ENCODE peak calls at places on chromosomes 13 and 19, in four cellular contexts. M, E, F and Y are unnamed samples.

GRCh38 chr19:11169896-11170678 is 14.5 kb upstream of the SPC24 start:
- DNase-seq in F (no peak), M (no peak), E (no peak), Y (no peak)

GRCh38 chr13:113746143-113746525 is 12.9 kb upstream of the TMEM255B start:
- DNase-seq in F (no peak), E (no peak), M (no peak), Y (no peak)

GRCh38 chr13:42215578-42216421 is 56.2 kb upstream of the AKAP11 start:
- DNase-seq in F (peak; percentile 39), M (no peak), E (peak; percentile 7), Y (no peak)

GRCh38 chr13:112755331-112755730 is 65.5 kb downstream of the ATP11A start:
- DNase-seq in E (no peak), M (no peak), F (no peak), Y (no peak)

GRCh38 chr13:110770678-110771077 is 57.2 kb downstream of the ING1 start:
- DNase-seq in F (no peak), E (no peak), M (no peak), Y (no peak)

GRCh38 chr19:18290250-18291018 is 9.0 kb upstream of the JUND start:
- DNase-seq in F (no peak), E (no peak), M (no peak), Y (no peak)

GRCh38 chr13:39777527-39778061 is 122.1 kb downstream of the COG6 start:
- DNase-seq in F (no peak), M (no peak), E (peak; percentile 59), Y (no peak)

GRCh38 chr13:114161644-114162532 is 17.2 kb upstream of the CFAP97D2 start:
- DNase-seq in E (no peak), F (no peak), M (no peak), Y (no peak)

GRCh38 chr13:110396913-110397379 is 89.9 kb downstream of the COL4A2 start:
- DNase-seq in E (peak; percentile 84), M (no peak), F (no peak), Y (no peak)

GRCh38 chr13:110467516-110467915 is 94.0 kb downstream of the RAB20 start:
- DNase-seq in E (no peak), F (no peak), M (no peak), Y (no peak)

GRCh38 chr13:102325321-102325720 is 76.5 kb downstream of the FGF14 start:
- DNase-seq in M (no peak), E (no peak), F (no peak), Y (no peak)

GRCh38 chr19:13050274-13050673 is 52.4 kb downstream of the LYL1 start:
- DNase-seq in F (no peak), E (no peak), M (no peak), Y (no peak)

GRCh38 chr13:99303863-99304521 is 3.2 kb downstream of the GPR183 start:
- DNase-seq in F (no peak), M (peak; percentile 49), E (no peak), Y (no peak)

GRCh38 chr13:24636776-24637175 is 43.4 kb upstream of the ATP12A start:
- DNase-seq in M (no peak), F (no peak), E (no peak), Y (no peak)

GRCh38 chr19:31355330-31356289 is 6.4 kb upstream of the TSHZ3 start:
- DNase-seq in F (no peak), E (no peak), M (no peak), Y (no peak)

GRCh38 chr13:42574011-42574410 is at the start of gene TNFSF11:
- DNase-seq in E (no peak), F (peak; percentile 30), M (no peak), Y (no peak)

GRCh38 chr19:35184267-35184666 is 29.7 kb downstream of the FXYD5 start:
- DNase-seq in M (no peak), F (no peak), E (no peak), Y (no peak)

GRCh38 chr19:1944916-1945561 is 4.1 kb downstream of the CSNK1G2 start:
- DNase-seq in M (no peak), F (no peak), E (no peak), Y (no peak)
- TF ChIP-seq CTCF in M (no peak), F (no peak), E (no peak), Y (no peak)

GRCh38 chr13:33069365-33069764 is 53.1 kb downstream of the KL start:
- DNase-seq in M (no peak), F (no peak), E (no peak), Y (no peak)
- TF ChIP-seq CTCF in M (peak; percentile 27), F (peak; percentile 32), E (no peak), Y (no peak)

GRCh38 chr19:56223481-56223880 is 21.4 kb downstream of the ZSCAN5C start:
- DNase-seq in M (no peak), E (no peak), F (no peak), Y (no peak)

GRCh38 chr19:56222901-56223300 is 20.8 kb downstream of the ZSCAN5C start:
- DNase-seq in F (no peak), M (no peak), E (no peak), Y (no peak)

GRCh38 chr19:56217039-56217949 is 15.2 kb downstream of the ZSCAN5C start:
- DNase-seq in M (peak; percentile 42), F (peak; percentile 50), E (peak; percentile 50), Y (peak; percentile 17)

DNA sequence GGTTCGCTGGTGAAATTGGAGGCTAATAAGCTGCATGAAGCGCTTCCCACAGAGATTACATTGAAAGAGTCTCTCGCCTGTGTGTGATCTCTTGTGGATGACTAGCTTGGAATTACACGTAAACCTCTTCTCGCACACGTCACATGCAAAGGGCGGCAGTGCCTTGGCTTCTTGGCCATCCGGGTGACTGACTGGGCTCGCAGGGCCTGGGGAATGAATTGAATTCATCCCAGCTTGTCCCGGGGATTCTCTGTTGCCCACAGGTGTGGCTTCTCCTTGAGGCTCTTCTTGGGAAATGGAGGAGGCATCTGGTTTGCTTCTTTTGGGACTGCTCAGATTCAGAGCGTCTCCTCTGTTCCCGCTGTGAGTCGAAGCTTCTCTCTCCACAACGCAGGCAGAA is 19.8 kb downstream of the ZSCAN5C start:
- DNase-seq in F (no peak), M (no peak), E (no peak), Y (no peak)
- TF ChIP-seq CTCF in F (no peak), M (no peak), E (no peak), Y (no peak)

GRCh38 chr19:32469796-32470195 is 64.2 kb downstream of the DPY19L3 start:
- DNase-seq in M (no peak), F (no peak), E (no peak), Y (no peak)

GRCh38 chr19:32459199-32459865 is 53.8 kb downstream of the DPY19L3 start:
- DNase-seq in E (no peak), F (no peak), M (no peak), Y (no peak)

GRCh38 chr19:32460476-32460875 is 54.9 kb downstream of the DPY19L3 start:
- DNase-seq in E (no peak), F (no peak), M (no peak), Y (no peak)

GRCh38 chr19:32465176-32465575 is 59.6 kb downstream of the DPY19L3 start:
- DNase-seq in E (no peak), F (no peak), M (no peak), Y (no peak)

DNA sequence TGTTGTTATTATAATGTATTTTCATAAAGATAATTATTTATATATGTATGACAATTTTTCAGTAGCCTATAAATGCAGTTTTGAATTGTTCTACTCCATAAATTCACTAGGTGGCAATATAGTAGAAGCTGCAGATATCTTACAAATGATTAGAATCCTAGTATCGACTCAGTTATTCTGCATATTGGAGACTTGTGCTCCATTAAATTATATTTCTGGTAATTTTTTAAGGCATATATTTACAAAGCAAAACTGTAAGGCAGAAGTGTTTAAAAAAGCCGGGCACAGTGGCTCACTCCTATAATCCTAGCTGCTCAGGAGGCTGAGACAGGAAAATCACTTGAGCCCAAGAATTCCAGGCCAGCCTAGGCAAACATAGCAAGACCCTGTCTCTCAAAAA is 58.7 kb downstream of the DPY19L3 start:
- DNase-seq in M (no peak), F (no peak), E (no peak), Y (no peak)
- TF ChIP-seq CTCF in M (peak; percentile 34), F (no peak), E (peak; percentile 48), Y (peak; percentile 32)

DNA sequence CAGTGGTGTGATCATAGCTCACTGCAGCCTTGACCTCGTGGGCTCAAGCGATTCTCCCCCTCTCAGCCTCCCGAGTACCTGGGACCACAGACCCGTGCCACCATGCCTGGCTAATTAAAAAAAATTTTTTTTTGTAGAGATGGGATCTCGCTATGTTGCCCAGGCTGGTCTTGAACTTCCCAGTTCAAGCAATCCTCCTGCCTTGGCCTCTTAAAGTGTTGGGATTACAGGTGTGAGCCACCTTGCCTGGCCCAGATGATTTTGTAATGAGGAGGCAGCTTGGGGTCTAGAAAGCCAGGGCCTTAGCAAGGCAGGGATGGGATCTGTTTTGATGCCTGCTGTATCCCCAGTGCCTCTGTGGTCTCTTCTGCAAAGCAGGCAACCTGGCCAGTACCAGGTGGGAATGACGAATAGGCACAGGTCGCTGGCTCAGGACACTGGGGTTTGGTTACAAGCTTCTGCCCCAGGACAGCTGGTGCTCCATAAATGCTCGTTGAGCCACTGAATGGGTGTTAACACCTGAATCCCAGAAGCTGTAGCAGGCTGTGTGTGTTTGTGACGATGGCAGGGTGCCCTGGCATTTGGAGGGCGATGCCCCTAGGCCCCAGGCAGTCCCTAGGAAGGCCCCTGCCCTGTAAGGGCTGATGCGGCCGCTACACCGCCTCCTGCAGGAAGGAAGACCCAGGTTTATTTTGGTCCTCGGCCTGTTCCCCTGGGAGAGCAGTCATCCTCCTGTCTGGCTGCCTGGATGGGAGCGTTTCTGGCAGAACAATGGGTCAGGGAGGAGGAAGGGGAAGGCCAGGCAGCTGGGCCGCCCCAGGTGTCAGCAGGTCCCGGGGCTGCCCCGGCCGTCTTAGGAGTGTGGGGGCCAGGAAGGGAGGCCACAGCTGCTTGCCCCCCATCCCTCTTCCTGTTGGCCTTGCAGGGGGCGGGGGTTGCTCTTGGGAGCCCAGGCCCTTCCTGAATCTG is 8.6 kb downstream of the TNFAIP8L1 start:
- DNase-seq in E (no peak), F (peak; percentile 79), M (no peak), Y (no peak)
- TF ChIP-seq CTCF in E (no peak), F (no peak), M (no peak), Y (no peak)

DNA sequence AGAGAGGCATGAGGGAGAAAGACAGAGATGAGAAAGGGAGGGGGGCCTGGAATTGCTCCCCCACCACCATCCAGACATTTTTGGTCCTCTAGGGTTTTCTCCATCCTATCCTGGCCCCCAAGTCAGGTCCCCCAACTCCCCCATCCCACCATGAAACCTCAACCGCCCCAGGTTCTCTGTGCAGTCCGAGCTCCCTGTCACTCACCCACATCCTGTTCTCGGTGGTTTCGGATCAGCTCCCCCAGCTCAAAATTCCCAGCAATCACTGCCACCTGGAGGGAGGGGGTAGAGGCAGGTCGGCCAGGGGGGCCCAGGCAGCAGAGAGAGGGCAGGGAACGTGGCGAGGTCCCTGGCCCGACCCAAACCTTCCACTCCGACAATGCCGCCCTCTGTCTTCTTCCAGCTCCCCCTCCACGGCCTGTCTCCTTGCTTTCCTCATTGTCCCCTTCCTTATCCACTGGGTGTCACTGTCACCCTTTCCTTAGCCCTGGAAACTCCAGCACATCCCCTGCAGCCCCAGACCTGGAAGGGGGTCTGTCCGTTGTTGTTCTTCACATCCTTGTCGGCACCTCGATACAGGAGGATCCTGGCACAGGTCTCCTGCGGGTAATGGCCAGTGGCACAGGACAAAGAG is 15.6 kb downstream of the SHANK1 start:
- DNase-seq in M (no peak), E (no peak), F (no peak), Y (no peak)
- TF ChIP-seq CTCF in M (no peak), E (no peak), F (no peak), Y (no peak)